ENCODE peak calls at places on chromosomes 1 and 21, in eight cellular contexts. One of them, this sample, is unnamed.

GRCh38 chr1:67771152-67771551 is 62.1 kb downstream of the GNG12 start:
- DNase-seq in adrenal gland: no peak
- DNase-seq in astrocyte: peak; percentile 95
- DNase-seq in lower lobe of right lung: no peak
- DNase-seq in body of pancreas: peak; percentile 84
- DNase-seq in AG04450: no peak
- DNase-seq in upper lobe of left lung: no peak
- DNase-seq in activated CD8-positive, alpha-beta T cell treated with anti-CD3 and anti-CD28 coated beads for 36 hours: no peak
- DNase-seq in this sample: no peak

GRCh38 chr1:213154056-213154677 is 103.1 kb downstream of the RPS6KC1 start:
- DNase-seq in adrenal gland: peak; percentile 30
- DNase-seq in astrocyte: no peak
- DNase-seq in lower lobe of right lung: no peak
- DNase-seq in body of pancreas: peak; percentile 10
- DNase-seq in AG04450: no peak
- DNase-seq in upper lobe of left lung: no peak
- DNase-seq in activated CD8-positive, alpha-beta T cell treated with anti-CD3 and anti-CD28 coated beads for 36 hours: no peak
- DNase-seq in this sample: no peak

GRCh38 chr1:107432108-107432507 is 291.3 kb downstream of the NTNG1 start:
- DNase-seq in adrenal gland: no peak
- DNase-seq in astrocyte: no peak
- DNase-seq in lower lobe of right lung: no peak
- DNase-seq in body of pancreas: no peak
- DNase-seq in AG04450: no peak
- DNase-seq in upper lobe of left lung: no peak
- DNase-seq in activated CD8-positive, alpha-beta T cell treated with anti-CD3 and anti-CD28 coated beads for 36 hours: no peak
- DNase-seq in this sample: no peak

GRCh38 chr1:90564164-90564563 is 152.9 kb downstream of the BARHL2 start:
- DNase-seq in adrenal gland: no peak
- DNase-seq in astrocyte: no peak
- DNase-seq in lower lobe of right lung: no peak
- DNase-seq in body of pancreas: no peak
- DNase-seq in AG04450: no peak
- DNase-seq in upper lobe of left lung: no peak
- DNase-seq in activated CD8-positive, alpha-beta T cell treated with anti-CD3 and anti-CD28 coated beads for 36 hours: no peak
- DNase-seq in this sample: no peak

GRCh38 chr1:110597966-110598365 is 8.2 kb downstream of the KCNA2 start:
- DNase-seq in adrenal gland: no peak
- DNase-seq in astrocyte: no peak
- DNase-seq in lower lobe of right lung: no peak
- DNase-seq in body of pancreas: no peak
- DNase-seq in AG04450: no peak
- DNase-seq in upper lobe of left lung: no peak
- DNase-seq in activated CD8-positive, alpha-beta T cell treated with anti-CD3 and anti-CD28 coated beads for 36 hours: no peak
- DNase-seq in this sample: no peak

GRCh38 chr21:23543334-23543733 is 2063.9 kb downstream of the MRPL39 start:
- DNase-seq in adrenal gland: peak; percentile 72
- DNase-seq in astrocyte: no peak
- DNase-seq in lower lobe of right lung: no peak
- DNase-seq in body of pancreas: peak; percentile 27
- DNase-seq in AG04450: no peak
- DNase-seq in upper lobe of left lung: no peak
- DNase-seq in activated CD8-positive, alpha-beta T cell treated with anti-CD3 and anti-CD28 coated beads for 36 hours: no peak
- DNase-seq in this sample: no peak

GRCh38 chr1:244065063-244065788 is 14.1 kb downstream of the ZBTB18 start:
- DNase-seq in adrenal gland: no peak
- DNase-seq in astrocyte: no peak
- DNase-seq in lower lobe of right lung: no peak
- DNase-seq in body of pancreas: no peak
- DNase-seq in AG04450: no peak
- DNase-seq in upper lobe of left lung: no peak
- DNase-seq in activated CD8-positive, alpha-beta T cell treated with anti-CD3 and anti-CD28 coated beads for 36 hours: no peak
- DNase-seq in this sample: no peak

GRCh38 chr21:36288651-36289243 is 31.2 kb upstream of the MORC3 start:
- DNase-seq in adrenal gland: no peak
- DNase-seq in astrocyte: peak; percentile 12
- DNase-seq in lower lobe of right lung: no peak
- DNase-seq in body of pancreas: no peak
- DNase-seq in AG04450: no peak
- DNase-seq in upper lobe of left lung: no peak
- DNase-seq in activated CD8-positive, alpha-beta T cell treated with anti-CD3 and anti-CD28 coated beads for 36 hours: no peak
- DNase-seq in this sample: no peak

GRCh38 chr1:198934414-198934813 is 295.6 kb downstream of the PTPRC start:
- DNase-seq in adrenal gland: no peak
- DNase-seq in astrocyte: no peak
- DNase-seq in lower lobe of right lung: no peak
- DNase-seq in body of pancreas: no peak
- DNase-seq in AG04450: no peak
- DNase-seq in upper lobe of left lung: no peak
- DNase-seq in activated CD8-positive, alpha-beta T cell treated with anti-CD3 and anti-CD28 coated beads for 36 hours: no peak
- DNase-seq in this sample: no peak

GRCh38 chr1:66478116-66478515 is 55.8 kb upstream of the SGIP1 start:
- DNase-seq in adrenal gland: no peak
- DNase-seq in astrocyte: peak; percentile 90
- DNase-seq in lower lobe of right lung: no peak
- DNase-seq in body of pancreas: no peak
- DNase-seq in AG04450: no peak
- DNase-seq in upper lobe of left lung: no peak
- DNase-seq in activated CD8-positive, alpha-beta T cell treated with anti-CD3 and anti-CD28 coated beads for 36 hours: no peak
- DNase-seq in this sample: no peak

GRCh38 chr1:115771847-115772457 is 3.4 kb upstream of the CASQ2 start:
- DNase-seq in adrenal gland: peak; percentile 64
- DNase-seq in astrocyte: peak; percentile 77
- DNase-seq in lower lobe of right lung: peak; percentile 51
- DNase-seq in body of pancreas: peak; percentile 80
- DNase-seq in AG04450: peak; percentile 54
- DNase-seq in upper lobe of left lung: no peak
- DNase-seq in activated CD8-positive, alpha-beta T cell treated with anti-CD3 and anti-CD28 coated beads for 36 hours: peak; percentile 6
- DNase-seq in this sample: peak; percentile 67

GRCh38 chr1:211677659-211678058 is 2.2 kb upstream of the NEK2 start:
- DNase-seq in adrenal gland: no peak
- DNase-seq in astrocyte: no peak
- DNase-seq in lower lobe of right lung: no peak
- DNase-seq in body of pancreas: no peak
- DNase-seq in AG04450: no peak
- DNase-seq in upper lobe of left lung: no peak
- DNase-seq in activated CD8-positive, alpha-beta T cell treated with anti-CD3 and anti-CD28 coated beads for 36 hours: no peak
- DNase-seq in this sample: peak; percentile 43

GRCh38 chr1:156648496-156648895 is 6.6 kb downstream of the BCAN start:
- DNase-seq in adrenal gland: no peak
- DNase-seq in astrocyte: no peak
- DNase-seq in lower lobe of right lung: no peak
- DNase-seq in body of pancreas: no peak
- DNase-seq in AG04450: no peak
- DNase-seq in upper lobe of left lung: no peak
- DNase-seq in activated CD8-positive, alpha-beta T cell treated with anti-CD3 and anti-CD28 coated beads for 36 hours: no peak
- DNase-seq in this sample: no peak

GRCh38 chr21:43921602-43921978 is 56.6 kb downstream of the AGPAT3 start:
- DNase-seq in adrenal gland: no peak
- DNase-seq in astrocyte: no peak
- DNase-seq in lower lobe of right lung: no peak
- DNase-seq in body of pancreas: no peak
- DNase-seq in AG04450: no peak
- DNase-seq in upper lobe of left lung: no peak
- DNase-seq in activated CD8-positive, alpha-beta T cell treated with anti-CD3 and anti-CD28 coated beads for 36 hours: peak; percentile 72
- DNase-seq in this sample: no peak

GRCh38 chr21:39676054-39676771 is 63.5 kb downstream of the B3GALT5 start:
- DNase-seq in adrenal gland: no peak
- DNase-seq in astrocyte: peak; percentile 76
- DNase-seq in lower lobe of right lung: no peak
- DNase-seq in body of pancreas: peak; percentile 57
- DNase-seq in AG04450: no peak
- DNase-seq in upper lobe of left lung: no peak
- DNase-seq in activated CD8-positive, alpha-beta T cell treated with anti-CD3 and anti-CD28 coated beads for 36 hours: no peak
- DNase-seq in this sample: no peak

GRCh38 chr1:29901618-29902017 is 665.3 kb downstream of the PTPRU start:
- DNase-seq in adrenal gland: no peak
- DNase-seq in astrocyte: no peak
- DNase-seq in lower lobe of right lung: no peak
- DNase-seq in body of pancreas: no peak
- DNase-seq in AG04450: no peak
- DNase-seq in upper lobe of left lung: no peak
- DNase-seq in activated CD8-positive, alpha-beta T cell treated with anti-CD3 and anti-CD28 coated beads for 36 hours: no peak
- DNase-seq in this sample: no peak

GRCh38 chr1:111406325-111406768 is 21.2 kb downstream of the OVGP1 start:
- DNase-seq in adrenal gland: no peak
- DNase-seq in astrocyte: peak; percentile 36
- DNase-seq in lower lobe of right lung: no peak
- DNase-seq in body of pancreas: peak; percentile 91
- DNase-seq in AG04450: no peak
- DNase-seq in upper lobe of left lung: no peak
- DNase-seq in activated CD8-positive, alpha-beta T cell treated with anti-CD3 and anti-CD28 coated beads for 36 hours: peak; percentile 51
- DNase-seq in this sample: peak; percentile 60

GRCh38 chr21:27301216-27301615 is 334.3 kb upstream of the ADAMTS5 start:
- DNase-seq in adrenal gland: no peak
- DNase-seq in astrocyte: peak; percentile 11
- DNase-seq in lower lobe of right lung: no peak
- DNase-seq in body of pancreas: no peak
- DNase-seq in AG04450: peak; percentile 36
- DNase-seq in upper lobe of left lung: no peak
- DNase-seq in activated CD8-positive, alpha-beta T cell treated with anti-CD3 and anti-CD28 coated beads for 36 hours: no peak
- DNase-seq in this sample: no peak

GRCh38 chr1:109750920-109751319 is 10.1 kb upstream of the GSTM3 start:
- DNase-seq in adrenal gland: no peak
- DNase-seq in astrocyte: no peak
- DNase-seq in lower lobe of right lung: no peak
- DNase-seq in body of pancreas: no peak
- DNase-seq in AG04450: no peak
- DNase-seq in upper lobe of left lung: no peak
- DNase-seq in activated CD8-positive, alpha-beta T cell treated with anti-CD3 and anti-CD28 coated beads for 36 hours: no peak
- DNase-seq in this sample: no peak

GRCh38 chr1:109807822-109808680 is 44.3 kb upstream of the EPS8L3 start:
- DNase-seq in adrenal gland: no peak
- DNase-seq in astrocyte: peak; percentile 62
- DNase-seq in lower lobe of right lung: no peak
- DNase-seq in body of pancreas: no peak
- DNase-seq in AG04450: no peak
- DNase-seq in upper lobe of left lung: no peak
- DNase-seq in activated CD8-positive, alpha-beta T cell treated with anti-CD3 and anti-CD28 coated beads for 36 hours: no peak
- DNase-seq in this sample: no peak

DNA sequence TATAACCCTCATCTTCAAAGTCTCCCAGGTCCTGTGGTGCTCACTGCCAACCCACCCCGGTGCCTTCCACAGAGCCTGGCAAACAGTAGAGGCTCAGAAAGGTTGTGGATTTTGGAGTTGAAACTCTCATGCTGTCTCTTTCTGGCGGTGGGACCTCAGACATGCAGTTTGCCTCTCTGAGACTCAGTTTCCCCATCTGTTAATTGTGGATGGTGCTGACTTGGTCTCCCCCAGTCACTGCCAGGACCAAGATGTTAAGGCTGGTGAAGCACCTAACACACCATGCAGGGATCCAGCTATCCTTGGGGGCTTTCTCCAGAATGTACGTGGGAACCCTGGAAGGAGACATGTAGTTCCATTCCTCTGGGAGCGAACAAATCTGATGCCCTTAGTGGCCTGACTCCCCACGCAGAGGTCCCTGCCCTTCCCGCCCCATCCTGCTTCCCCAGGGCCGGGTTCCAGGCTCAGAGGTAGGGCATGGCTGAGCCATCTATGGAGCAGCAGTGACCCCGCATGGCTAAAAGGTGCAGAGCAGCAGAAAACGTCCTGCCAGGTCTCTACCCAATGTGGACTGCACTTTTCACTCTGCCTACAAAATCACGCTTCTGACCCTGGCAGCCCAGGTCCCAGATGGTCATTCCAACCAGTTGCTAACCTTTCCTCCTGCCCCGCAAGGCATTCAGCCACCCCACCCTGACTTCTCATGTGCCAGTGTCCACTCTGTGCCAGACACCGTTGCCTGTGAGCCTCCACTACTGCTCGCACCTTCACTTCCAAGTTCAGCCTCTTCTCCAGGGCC is 9.2 kb upstream of the TTC22 start:
- DNase-seq in adrenal gland: peak; percentile 74
- DNase-seq in astrocyte: no peak
- DNase-seq in lower lobe of right lung: peak; percentile 65
- DNase-seq in body of pancreas: peak; percentile 65
- DNase-seq in AG04450: peak; percentile 1
- DNase-seq in upper lobe of left lung: no peak
- DNase-seq in activated CD8-positive, alpha-beta T cell treated with anti-CD3 and anti-CD28 coated beads for 36 hours: peak; percentile 80
- DNase-seq in this sample: peak; percentile 88
- TF ChIP-seq CTCF in adrenal gland: peak; percentile 82
- TF ChIP-seq CTCF in astrocyte: peak; percentile 87
- TF ChIP-seq CTCF in lower lobe of right lung: peak; percentile 79
- TF ChIP-seq CTCF in body of pancreas: peak; percentile 88
- TF ChIP-seq CTCF in AG04450: peak; percentile 90
- TF ChIP-seq CTCF in upper lobe of left lung: peak; percentile 88
- TF ChIP-seq CTCF in activated CD8-positive, alpha-beta T cell treated with anti-CD3 and anti-CD28 coated beads for 36 hours: peak; percentile 81
- TF ChIP-seq CTCF in this sample: peak; percentile 97

GRCh38 chr1:2543543-2544092 is 12.6 kb upstream of the TNFRSF14 start:
- DNase-seq in adrenal gland: no peak
- DNase-seq in astrocyte: peak; percentile 4
- DNase-seq in lower lobe of right lung: no peak
- DNase-seq in body of pancreas: no peak
- DNase-seq in AG04450: no peak
- DNase-seq in upper lobe of left lung: peak; percentile 84
- DNase-seq in activated CD8-positive, alpha-beta T cell treated with anti-CD3 and anti-CD28 coated beads for 36 hours: peak; percentile 63
- DNase-seq in this sample: no peak
- TF ChIP-seq CTCF in adrenal gland: no peak
- TF ChIP-seq CTCF in astrocyte: no peak
- TF ChIP-seq CTCF in lower lobe of right lung: no peak
- TF ChIP-seq CTCF in body of pancreas: no peak
- TF ChIP-seq CTCF in AG04450: no peak
- TF ChIP-seq CTCF in upper lobe of left lung: no peak
- TF ChIP-seq CTCF in activated CD8-positive, alpha-beta T cell treated with anti-CD3 and anti-CD28 coated beads for 36 hours: no peak
- TF ChIP-seq CTCF in this sample: no peak

DNA sequence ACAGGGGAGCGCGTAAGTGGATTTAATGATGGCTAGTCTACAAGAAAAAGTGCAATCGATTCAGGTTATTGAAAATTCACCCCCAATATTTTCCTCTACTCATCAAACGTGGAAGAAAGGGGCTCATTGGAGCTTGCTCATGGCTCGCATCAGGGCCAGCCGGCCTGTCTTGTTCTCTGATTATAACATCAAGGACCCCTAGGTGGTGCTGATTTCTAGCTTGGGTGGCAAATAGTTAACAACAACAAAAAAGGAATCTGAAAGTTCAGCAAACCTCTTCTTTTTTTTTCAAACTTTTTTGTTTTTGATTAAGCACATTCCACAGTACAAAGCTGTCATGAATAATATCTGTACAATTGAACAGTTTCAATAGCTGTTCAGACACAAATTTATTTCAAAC is 35.8 kb upstream of the SOD1 start:
- DNase-seq in adrenal gland: no peak
- DNase-seq in astrocyte: no peak
- DNase-seq in lower lobe of right lung: no peak
- DNase-seq in body of pancreas: no peak
- DNase-seq in AG04450: no peak
- DNase-seq in upper lobe of left lung: no peak
- DNase-seq in activated CD8-positive, alpha-beta T cell treated with anti-CD3 and anti-CD28 coated beads for 36 hours: peak; percentile 12
- DNase-seq in this sample: peak; percentile 43
- TF ChIP-seq CTCF in adrenal gland: no peak
- TF ChIP-seq CTCF in astrocyte: peak; percentile 4
- TF ChIP-seq CTCF in lower lobe of right lung: no peak
- TF ChIP-seq CTCF in body of pancreas: no peak
- TF ChIP-seq CTCF in AG04450: peak; percentile 21
- TF ChIP-seq CTCF in upper lobe of left lung: no peak
- TF ChIP-seq CTCF in activated CD8-positive, alpha-beta T cell treated with anti-CD3 and anti-CD28 coated beads for 36 hours: peak; percentile 34
- TF ChIP-seq CTCF in this sample: peak; percentile 42

DNA sequence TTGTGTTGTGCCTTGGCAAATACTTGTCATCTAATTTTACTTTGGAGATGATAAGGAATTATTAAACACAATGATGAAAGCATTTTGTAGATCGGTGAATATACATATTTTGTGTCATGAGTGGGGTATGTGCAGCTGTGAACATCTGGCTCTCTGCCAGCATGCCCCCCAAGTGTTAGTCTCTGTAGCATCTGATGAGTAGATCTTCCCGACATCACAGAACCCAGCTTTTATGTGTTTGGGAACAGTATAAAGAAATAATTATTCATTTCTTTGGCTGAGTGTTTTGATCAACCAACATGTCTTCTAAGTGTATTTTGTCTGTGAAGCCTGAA is 4.5 kb upstream of the CTNNBIP1 start:
- DNase-seq in adrenal gland: no peak
- DNase-seq in astrocyte: no peak
- DNase-seq in lower lobe of right lung: no peak
- DNase-seq in body of pancreas: no peak
- DNase-seq in AG04450: no peak
- DNase-seq in upper lobe of left lung: no peak
- DNase-seq in activated CD8-positive, alpha-beta T cell treated with anti-CD3 and anti-CD28 coated beads for 36 hours: no peak
- DNase-seq in this sample: no peak
- TF ChIP-seq CTCF in adrenal gland: no peak
- TF ChIP-seq CTCF in astrocyte: no peak
- TF ChIP-seq CTCF in lower lobe of right lung: no peak
- TF ChIP-seq CTCF in body of pancreas: peak; percentile 58
- TF ChIP-seq CTCF in AG04450: no peak
- TF ChIP-seq CTCF in upper lobe of left lung: no peak
- TF ChIP-seq CTCF in activated CD8-positive, alpha-beta T cell treated with anti-CD3 and anti-CD28 coated beads for 36 hours: no peak
- TF ChIP-seq CTCF in this sample: no peak